ENCODE peak calls at places on chromosome 1, in four cellular contexts. One of them, this sample, is unnamed.

GRCh38 chr1:6392081-6392879 is 1.3 kb downstream of the ACOT7 start:
- DNase-seq in sigmoid colon: no peak
- DNase-seq in heart left ventricle: no peak
- DNase-seq in PC-3: peak
- DNase-seq in this sample: no peak

GRCh38 chr1:156910309-156910782 is 10.1 kb upstream of the LRRC71 start:
- DNase-seq in sigmoid colon: no peak
- DNase-seq in heart left ventricle: no peak
- DNase-seq in PC-3: peak
- DNase-seq in this sample: peak

GRCh38 chr1:83802023-83802422 is 196.9 kb downstream of the TTLL7 start:
- DNase-seq in sigmoid colon: no peak
- DNase-seq in heart left ventricle: no peak
- DNase-seq in PC-3: no peak
- DNase-seq in this sample: no peak

GRCh38 chr1:212686591-212686990 is 13.0 kb downstream of the BATF3 start:
- DNase-seq in sigmoid colon: no peak
- DNase-seq in heart left ventricle: no peak
- DNase-seq in PC-3: no peak
- DNase-seq in this sample: no peak

GRCh38 chr1:100038401-100039306 is 68.9 kb downstream of the SLC35A3 start:
- DNase-seq in sigmoid colon: peak
- DNase-seq in heart left ventricle: peak
- DNase-seq in PC-3: peak
- DNase-seq in this sample: peak

GRCh38 chr1:9807541-9807940 is 16.2 kb downstream of the CLSTN1 start:
- DNase-seq in sigmoid colon: peak
- DNase-seq in heart left ventricle: no peak
- DNase-seq in PC-3: no peak
- DNase-seq in this sample: no peak

GRCh38 chr1:77031101-77031662 is 163.9 kb downstream of the ST6GALNAC5 start:
- DNase-seq in sigmoid colon: no peak
- DNase-seq in heart left ventricle: no peak
- DNase-seq in PC-3: peak
- DNase-seq in this sample: no peak

GRCh38 chr1:191888996-191889622 is 269.2 kb upstream of the RGS18 start:
- DNase-seq in sigmoid colon: no peak
- DNase-seq in heart left ventricle: no peak
- DNase-seq in PC-3: no peak
- DNase-seq in this sample: no peak

GRCh38 chr1:228554107-228554506 is 66.9 kb downstream of the RNF187 start:
- DNase-seq in sigmoid colon: no peak
- DNase-seq in heart left ventricle: no peak
- DNase-seq in PC-3: no peak
- DNase-seq in this sample: no peak

GRCh38 chr1:18284750-18285532 is 177.3 kb downstream of the IGSF21 start:
- DNase-seq in sigmoid colon: no peak
- DNase-seq in heart left ventricle: no peak
- DNase-seq in PC-3: no peak
- DNase-seq in this sample: no peak

GRCh38 chr1:12654004-12654567 is 10.2 kb downstream of the AADACL4 start:
- DNase-seq in sigmoid colon: no peak
- DNase-seq in heart left ventricle: no peak
- DNase-seq in PC-3: no peak
- DNase-seq in this sample: no peak

GRCh38 chr1:86380257-86380861 is 15.8 kb downstream of the ODF2L start:
- DNase-seq in sigmoid colon: no peak
- DNase-seq in heart left ventricle: no peak
- DNase-seq in PC-3: peak
- DNase-seq in this sample: no peak

GRCh38 chr1:79198841-79199240 is 192.3 kb upstream of the ADGRL4 start:
- DNase-seq in sigmoid colon: no peak
- DNase-seq in heart left ventricle: no peak
- DNase-seq in PC-3: peak
- DNase-seq in this sample: no peak

GRCh38 chr1:213374369-213374768 is 323.3 kb downstream of the RPS6KC1 start:
- DNase-seq in sigmoid colon: no peak
- DNase-seq in heart left ventricle: peak
- DNase-seq in PC-3: peak
- DNase-seq in this sample: peak

GRCh38 chr1:46303872-46304326 is 401 bp downstream of the UQCRH start:
- DNase-seq in sigmoid colon: no peak
- DNase-seq in heart left ventricle: no peak
- DNase-seq in PC-3: no peak
- DNase-seq in this sample: no peak

GRCh38 chr1:19006837-19007271 is 50.4 kb upstream of the IFFO2 start:
- DNase-seq in sigmoid colon: no peak
- DNase-seq in heart left ventricle: no peak
- DNase-seq in PC-3: no peak
- DNase-seq in this sample: no peak

GRCh38 chr1:156896490-156897033 is 3.0 kb downstream of the PEAR1 start:
- DNase-seq in sigmoid colon: no peak
- DNase-seq in heart left ventricle: no peak
- DNase-seq in PC-3: peak
- DNase-seq in this sample: no peak

GRCh38 chr1:186139706-186140105 is 235.3 kb downstream of the TPR start:
- DNase-seq in sigmoid colon: no peak
- DNase-seq in heart left ventricle: no peak
- DNase-seq in PC-3: no peak
- DNase-seq in this sample: no peak

GRCh38 chr1:97451944-97452343 is 468.9 kb downstream of the DPYD start:
- DNase-seq in sigmoid colon: no peak
- DNase-seq in heart left ventricle: no peak
- DNase-seq in PC-3: no peak
- DNase-seq in this sample: no peak

GRCh38 chr1:28115267-28115666 is 26.9 kb upstream of the EYA3 start:
- DNase-seq in sigmoid colon: no peak
- DNase-seq in heart left ventricle: peak
- DNase-seq in PC-3: no peak
- DNase-seq in this sample: no peak

GRCh38 chr1:161720341-161720887 is 930 bp upstream of the FCRLB start:
- DNase-seq in sigmoid colon: no peak
- DNase-seq in heart left ventricle: no peak
- DNase-seq in PC-3: no peak
- DNase-seq in this sample: no peak

GRCh38 chr1:161082996-161083742 is 6.2 kb downstream of the NECTIN4 start:
- DNase-seq in sigmoid colon: peak
- DNase-seq in heart left ventricle: no peak
- DNase-seq in PC-3: peak
- DNase-seq in this sample: no peak

GRCh38 chr1:92653605-92654381 is 131.1 kb downstream of the EVI5 start:
- DNase-seq in sigmoid colon: no peak
- DNase-seq in heart left ventricle: no peak
- DNase-seq in PC-3: no peak
- DNase-seq in this sample: no peak

GRCh38 chr1:21320410-21321107 is 30.3 kb upstream of the ECE1 start:
- DNase-seq in sigmoid colon: peak
- DNase-seq in heart left ventricle: no peak
- DNase-seq in PC-3: no peak
- DNase-seq in this sample: no peak

GRCh38 chr1:183887826-183888819 is 83.2 kb downstream of the RGL1 start:
- DNase-seq in sigmoid colon: no peak
- DNase-seq in heart left ventricle: no peak
- DNase-seq in PC-3: peak
- DNase-seq in this sample: no peak

DNA sequence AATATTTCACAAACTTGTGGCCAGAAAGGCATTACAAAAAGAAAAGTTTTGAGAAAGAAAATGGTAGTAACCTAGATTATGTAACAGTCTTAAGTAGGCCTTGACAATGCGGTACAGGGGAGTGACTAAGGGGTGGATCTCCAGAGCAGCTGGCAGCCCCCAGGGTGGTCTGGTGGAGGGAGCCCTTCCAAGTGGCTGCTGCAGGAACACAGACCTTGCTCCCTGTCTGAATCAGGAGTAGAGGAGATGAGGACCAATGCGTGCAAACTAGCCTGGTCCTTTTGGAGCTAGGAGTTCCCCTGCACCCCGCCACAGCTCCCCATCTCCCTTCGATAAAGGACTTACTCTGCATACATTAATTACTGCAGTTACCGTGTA is 189.0 kb downstream of the NFIA start:
- DNase-seq in sigmoid colon: no peak
- DNase-seq in heart left ventricle: no peak
- DNase-seq in PC-3: no peak
- DNase-seq in this sample: no peak
- TF ChIP-seq CTCF in sigmoid colon: no peak
- TF ChIP-seq CTCF in heart left ventricle: no peak
- TF ChIP-seq CTCF in PC-3: no peak
- TF ChIP-seq CTCF in this sample: no peak

DNA sequence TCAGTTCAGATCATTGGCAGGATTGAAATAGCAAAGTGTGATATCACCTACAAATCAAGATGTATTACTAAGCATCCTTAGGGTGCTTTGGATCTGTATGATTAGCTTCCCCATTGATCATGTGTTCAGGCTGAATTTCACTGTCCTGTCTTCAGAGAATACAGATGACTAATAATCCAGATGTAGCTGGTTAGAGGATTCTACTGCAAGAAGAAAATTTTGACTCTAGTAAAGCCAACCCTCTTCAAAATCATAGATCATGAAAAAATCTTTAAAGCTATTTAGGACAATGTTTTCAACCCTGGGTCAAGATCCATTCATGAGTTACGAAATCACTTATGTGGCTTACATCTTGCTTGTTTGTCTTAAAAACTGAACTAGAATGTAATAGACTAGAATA is 184.4 kb downstream of the PTGER3 start:
- DNase-seq in sigmoid colon: no peak
- DNase-seq in heart left ventricle: no peak
- DNase-seq in PC-3: no peak
- DNase-seq in this sample: no peak
- TF ChIP-seq CTCF in sigmoid colon: no peak
- TF ChIP-seq CTCF in heart left ventricle: no peak
- TF ChIP-seq CTCF in PC-3: no peak
- TF ChIP-seq CTCF in this sample: no peak

GRCh38 chr1:159205225-159205624 is 550 bp downstream of the ACKR1 start:
- DNase-seq in sigmoid colon: no peak
- DNase-seq in heart left ventricle: no peak
- DNase-seq in PC-3: no peak
- DNase-seq in this sample: no peak
- TF ChIP-seq CTCF in sigmoid colon: no peak
- TF ChIP-seq CTCF in heart left ventricle: no peak
- TF ChIP-seq CTCF in PC-3: peak
- TF ChIP-seq CTCF in this sample: no peak

GRCh38 chr1:221263831-221264767 is 384.9 kb downstream of the HLX start:
- DNase-seq in sigmoid colon: peak
- DNase-seq in heart left ventricle: peak
- DNase-seq in PC-3: peak
- DNase-seq in this sample: peak
- TF ChIP-seq CTCF in sigmoid colon: peak
- TF ChIP-seq CTCF in heart left ventricle: peak
- TF ChIP-seq CTCF in PC-3: peak
- TF ChIP-seq CTCF in this sample: peak

GRCh38 chr1:98749152-98749756 is 87.7 kb downstream of the SNX7 start:
- DNase-seq in sigmoid colon: no peak
- DNase-seq in heart left ventricle: no peak
- DNase-seq in PC-3: peak
- DNase-seq in this sample: no peak
- TF ChIP-seq CTCF in sigmoid colon: no peak
- TF ChIP-seq CTCF in heart left ventricle: peak
- TF ChIP-seq CTCF in PC-3: peak
- TF ChIP-seq CTCF in this sample: peak

This sample was measured in CD8-positive, alpha-beta T cell.